ENCODE peak calls at places on chromosome X, in nine cellular contexts. One of them, this sample, is unnamed.

GRCh38 chrX:108292053-108292452 is 146.2 kb downstream of the COL4A6 start:
- DNase-seq in stimulated activated CD4-positive, alpha-beta T cell treated with anti-CD3 and anti-CD28 coated beads, Interleukin-12 subunit alpha, Interleukin-12 subunit beta, amount 100 ng/mL, for 4 hours: no peak
- DNase-seq in WTC11: no peak
- DNase-seq in NCI-H774: no peak
- DNase-seq in stomach: no peak
- DNase-seq in heart right ventricle: no peak
- DNase-seq in NCI-H2081: peak
- DNase-seq in ACHN: no peak
- DNase-seq in AG20443: no peak
- DNase-seq in this sample: no peak

GRCh38 chrX:12223650-12224049 is 85.4 kb downstream of the FRMPD4 start:
- DNase-seq in stimulated activated CD4-positive, alpha-beta T cell treated with anti-CD3 and anti-CD28 coated beads, Interleukin-12 subunit alpha, Interleukin-12 subunit beta, amount 100 ng/mL, for 4 hours: no peak
- DNase-seq in WTC11: no peak
- DNase-seq in NCI-H774: no peak
- DNase-seq in stomach: no peak
- DNase-seq in heart right ventricle: no peak
- DNase-seq in NCI-H2081: no peak
- DNase-seq in ACHN: no peak
- DNase-seq in AG20443: no peak
- DNase-seq in this sample: peak

GRCh38 chrX:81564851-81565250 is 362.9 kb downstream of the SH3BGRL start:
- DNase-seq in stimulated activated CD4-positive, alpha-beta T cell treated with anti-CD3 and anti-CD28 coated beads, Interleukin-12 subunit alpha, Interleukin-12 subunit beta, amount 100 ng/mL, for 4 hours: no peak
- DNase-seq in WTC11: no peak
- DNase-seq in NCI-H774: no peak
- DNase-seq in stomach: no peak
- DNase-seq in heart right ventricle: no peak
- DNase-seq in NCI-H2081: no peak
- DNase-seq in ACHN: no peak
- DNase-seq in AG20443: no peak
- DNase-seq in this sample: no peak

GRCh38 chrX:51837451-51837850 is 56.0 kb upstream of the MAGED1 start:
- DNase-seq in stimulated activated CD4-positive, alpha-beta T cell treated with anti-CD3 and anti-CD28 coated beads, Interleukin-12 subunit alpha, Interleukin-12 subunit beta, amount 100 ng/mL, for 4 hours: no peak
- DNase-seq in WTC11: no peak
- DNase-seq in NCI-H774: no peak
- DNase-seq in stomach: no peak
- DNase-seq in heart right ventricle: no peak
- DNase-seq in NCI-H2081: no peak
- DNase-seq in ACHN: no peak
- DNase-seq in AG20443: no peak
- DNase-seq in this sample: no peak

GRCh38 chrX:134623293-134624045 is 34.8 kb downstream of the PLAC1 start:
- DNase-seq in stimulated activated CD4-positive, alpha-beta T cell treated with anti-CD3 and anti-CD28 coated beads, Interleukin-12 subunit alpha, Interleukin-12 subunit beta, amount 100 ng/mL, for 4 hours: no peak
- DNase-seq in WTC11: no peak
- DNase-seq in NCI-H774: no peak
- DNase-seq in stomach: no peak
- DNase-seq in heart right ventricle: no peak
- DNase-seq in NCI-H2081: no peak
- DNase-seq in ACHN: no peak
- DNase-seq in AG20443: no peak
- DNase-seq in this sample: peak

GRCh38 chrX:100404851-100405250 is 5.2 kb downstream of the PCDH19 start:
- DNase-seq in stimulated activated CD4-positive, alpha-beta T cell treated with anti-CD3 and anti-CD28 coated beads, Interleukin-12 subunit alpha, Interleukin-12 subunit beta, amount 100 ng/mL, for 4 hours: no peak
- DNase-seq in WTC11: no peak
- DNase-seq in NCI-H774: no peak
- DNase-seq in stomach: no peak
- DNase-seq in heart right ventricle: no peak
- DNase-seq in NCI-H2081: no peak
- DNase-seq in ACHN: no peak
- DNase-seq in AG20443: no peak
- DNase-seq in this sample: no peak

GRCh38 chrX:42708222-42708621 is 69.7 kb downstream of the PPP1R2C start:
- DNase-seq in stimulated activated CD4-positive, alpha-beta T cell treated with anti-CD3 and anti-CD28 coated beads, Interleukin-12 subunit alpha, Interleukin-12 subunit beta, amount 100 ng/mL, for 4 hours: no peak
- DNase-seq in WTC11: no peak
- DNase-seq in NCI-H774: no peak
- DNase-seq in stomach: no peak
- DNase-seq in heart right ventricle: no peak
- DNase-seq in NCI-H2081: no peak
- DNase-seq in ACHN: no peak
- DNase-seq in AG20443: peak
- DNase-seq in this sample: no peak

GRCh38 chrX:72169008-72169728 is 12.4 kb upstream of the PIN4 start:
- DNase-seq in stimulated activated CD4-positive, alpha-beta T cell treated with anti-CD3 and anti-CD28 coated beads, Interleukin-12 subunit alpha, Interleukin-12 subunit beta, amount 100 ng/mL, for 4 hours: no peak
- DNase-seq in WTC11: no peak
- DNase-seq in NCI-H774: no peak
- DNase-seq in stomach: no peak
- DNase-seq in heart right ventricle: no peak
- DNase-seq in NCI-H2081: no peak
- DNase-seq in ACHN: no peak
- DNase-seq in AG20443: no peak
- DNase-seq in this sample: no peak

GRCh38 chrX:11787564-11787963 is 29.5 kb downstream of the MSL3 start:
- DNase-seq in stimulated activated CD4-positive, alpha-beta T cell treated with anti-CD3 and anti-CD28 coated beads, Interleukin-12 subunit alpha, Interleukin-12 subunit beta, amount 100 ng/mL, for 4 hours: peak
- DNase-seq in WTC11: peak
- DNase-seq in NCI-H774: no peak
- DNase-seq in stomach: peak
- DNase-seq in heart right ventricle: peak
- DNase-seq in NCI-H2081: no peak
- DNase-seq in ACHN: peak
- DNase-seq in AG20443: peak
- DNase-seq in this sample: no peak

GRCh38 chrX:41137589-41137988 is 52.3 kb downstream of the USP9X start:
- DNase-seq in stimulated activated CD4-positive, alpha-beta T cell treated with anti-CD3 and anti-CD28 coated beads, Interleukin-12 subunit alpha, Interleukin-12 subunit beta, amount 100 ng/mL, for 4 hours: no peak
- DNase-seq in WTC11: no peak
- DNase-seq in NCI-H774: no peak
- DNase-seq in stomach: no peak
- DNase-seq in heart right ventricle: no peak
- DNase-seq in NCI-H2081: peak
- DNase-seq in ACHN: peak
- DNase-seq in AG20443: no peak
- DNase-seq in this sample: no peak

GRCh38 chrX:106263817-106264216 is 95.7 kb downstream of the PWWP3B start:
- DNase-seq in stimulated activated CD4-positive, alpha-beta T cell treated with anti-CD3 and anti-CD28 coated beads, Interleukin-12 subunit alpha, Interleukin-12 subunit beta, amount 100 ng/mL, for 4 hours: no peak
- DNase-seq in WTC11: no peak
- DNase-seq in NCI-H774: no peak
- DNase-seq in stomach: no peak
- DNase-seq in heart right ventricle: no peak
- DNase-seq in NCI-H2081: no peak
- DNase-seq in ACHN: no peak
- DNase-seq in AG20443: no peak
- DNase-seq in this sample: peak

GRCh38 chrX:110201799-110202198 is 116.1 kb downstream of the AMMECR1 start:
- DNase-seq in stimulated activated CD4-positive, alpha-beta T cell treated with anti-CD3 and anti-CD28 coated beads, Interleukin-12 subunit alpha, Interleukin-12 subunit beta, amount 100 ng/mL, for 4 hours: no peak
- DNase-seq in WTC11: no peak
- DNase-seq in NCI-H774: no peak
- DNase-seq in stomach: no peak
- DNase-seq in heart right ventricle: no peak
- DNase-seq in NCI-H2081: no peak
- DNase-seq in ACHN: no peak
- DNase-seq in AG20443: no peak
- DNase-seq in this sample: peak

GRCh38 chrX:15493118-15494082 is at the start of gene PIR:
- DNase-seq in stimulated activated CD4-positive, alpha-beta T cell treated with anti-CD3 and anti-CD28 coated beads, Interleukin-12 subunit alpha, Interleukin-12 subunit beta, amount 100 ng/mL, for 4 hours: peak
- DNase-seq in WTC11: peak
- DNase-seq in NCI-H774: peak
- DNase-seq in stomach: peak
- DNase-seq in heart right ventricle: peak
- DNase-seq in NCI-H2081: peak
- DNase-seq in ACHN: peak
- DNase-seq in AG20443: peak
- DNase-seq in this sample: peak

GRCh38 chrX:48956728-48957414 is 536 bp downstream of the OTUD5 start:
- DNase-seq in stimulated activated CD4-positive, alpha-beta T cell treated with anti-CD3 and anti-CD28 coated beads, Interleukin-12 subunit alpha, Interleukin-12 subunit beta, amount 100 ng/mL, for 4 hours: peak
- DNase-seq in WTC11: no peak
- DNase-seq in NCI-H774: no peak
- DNase-seq in stomach: peak
- DNase-seq in heart right ventricle: no peak
- DNase-seq in NCI-H2081: no peak
- DNase-seq in ACHN: no peak
- DNase-seq in AG20443: peak
- DNase-seq in this sample: no peak

GRCh38 chrX:154019633-154020499 is at the start of gene IRAK1:
- DNase-seq in stimulated activated CD4-positive, alpha-beta T cell treated with anti-CD3 and anti-CD28 coated beads, Interleukin-12 subunit alpha, Interleukin-12 subunit beta, amount 100 ng/mL, for 4 hours: peak
- DNase-seq in WTC11: peak
- DNase-seq in NCI-H774: peak
- DNase-seq in stomach: peak
- DNase-seq in heart right ventricle: peak
- DNase-seq in NCI-H2081: peak
- DNase-seq in ACHN: peak
- DNase-seq in AG20443: peak
- DNase-seq in this sample: peak

GRCh38 chrX:70013483-70014222 is 36.1 kb downstream of the AWAT2 start:
- DNase-seq in stimulated activated CD4-positive, alpha-beta T cell treated with anti-CD3 and anti-CD28 coated beads, Interleukin-12 subunit alpha, Interleukin-12 subunit beta, amount 100 ng/mL, for 4 hours: no peak
- DNase-seq in WTC11: no peak
- DNase-seq in NCI-H774: no peak
- DNase-seq in stomach: peak
- DNase-seq in heart right ventricle: peak
- DNase-seq in NCI-H2081: no peak
- DNase-seq in ACHN: no peak
- DNase-seq in AG20443: no peak
- DNase-seq in this sample: no peak

GRCh38 chrX:119218198-119218597 is 17.9 kb upstream of the PGRMC1 start:
- DNase-seq in stimulated activated CD4-positive, alpha-beta T cell treated with anti-CD3 and anti-CD28 coated beads, Interleukin-12 subunit alpha, Interleukin-12 subunit beta, amount 100 ng/mL, for 4 hours: no peak
- DNase-seq in WTC11: no peak
- DNase-seq in NCI-H774: peak
- DNase-seq in stomach: no peak
- DNase-seq in heart right ventricle: no peak
- DNase-seq in NCI-H2081: peak
- DNase-seq in ACHN: peak
- DNase-seq in AG20443: peak
- DNase-seq in this sample: no peak

GRCh38 chrX:81957900-81958545 is 756.1 kb downstream of the SH3BGRL start:
- DNase-seq in stimulated activated CD4-positive, alpha-beta T cell treated with anti-CD3 and anti-CD28 coated beads, Interleukin-12 subunit alpha, Interleukin-12 subunit beta, amount 100 ng/mL, for 4 hours: no peak
- DNase-seq in WTC11: no peak
- DNase-seq in NCI-H774: no peak
- DNase-seq in stomach: no peak
- DNase-seq in heart right ventricle: no peak
- DNase-seq in NCI-H2081: peak
- DNase-seq in ACHN: peak
- DNase-seq in AG20443: no peak
- DNase-seq in this sample: no peak

GRCh38 chrX:80550722-80551121 is 130.5 kb downstream of the TENT5D start:
- DNase-seq in stimulated activated CD4-positive, alpha-beta T cell treated with anti-CD3 and anti-CD28 coated beads, Interleukin-12 subunit alpha, Interleukin-12 subunit beta, amount 100 ng/mL, for 4 hours: no peak
- DNase-seq in WTC11: peak
- DNase-seq in NCI-H774: no peak
- DNase-seq in stomach: no peak
- DNase-seq in heart right ventricle: no peak
- DNase-seq in NCI-H2081: no peak
- DNase-seq in ACHN: peak
- DNase-seq in AG20443: no peak
- DNase-seq in this sample: no peak

GRCh38 chrX:109959356-109959871 is 43.5 kb upstream of the TMEM164 start:
- DNase-seq in stimulated activated CD4-positive, alpha-beta T cell treated with anti-CD3 and anti-CD28 coated beads, Interleukin-12 subunit alpha, Interleukin-12 subunit beta, amount 100 ng/mL, for 4 hours: no peak
- DNase-seq in WTC11: no peak
- DNase-seq in NCI-H774: no peak
- DNase-seq in stomach: no peak
- DNase-seq in heart right ventricle: no peak
- DNase-seq in NCI-H2081: no peak
- DNase-seq in ACHN: no peak
- DNase-seq in AG20443: no peak
- DNase-seq in this sample: no peak

GRCh38 chrX:74536142-74537010 is 78.0 kb downstream of the RLIM start:
- DNase-seq in stimulated activated CD4-positive, alpha-beta T cell treated with anti-CD3 and anti-CD28 coated beads, Interleukin-12 subunit alpha, Interleukin-12 subunit beta, amount 100 ng/mL, for 4 hours: peak
- DNase-seq in WTC11: peak
- DNase-seq in NCI-H774: peak
- DNase-seq in stomach: peak
- DNase-seq in heart right ventricle: peak
- DNase-seq in NCI-H2081: peak
- DNase-seq in ACHN: peak
- DNase-seq in AG20443: peak
- DNase-seq in this sample: peak

GRCh38 chrX:106415276-106415895 is 196.4 kb upstream of the RADX start:
- DNase-seq in stimulated activated CD4-positive, alpha-beta T cell treated with anti-CD3 and anti-CD28 coated beads, Interleukin-12 subunit alpha, Interleukin-12 subunit beta, amount 100 ng/mL, for 4 hours: no peak
- DNase-seq in WTC11: peak
- DNase-seq in NCI-H774: peak
- DNase-seq in stomach: no peak
- DNase-seq in heart right ventricle: no peak
- DNase-seq in NCI-H2081: peak
- DNase-seq in ACHN: peak
- DNase-seq in AG20443: peak
- DNase-seq in this sample: peak

GRCh38 chrX:18725316-18725943 is 18.0 kb downstream of the PPEF1 start:
- DNase-seq in stimulated activated CD4-positive, alpha-beta T cell treated with anti-CD3 and anti-CD28 coated beads, Interleukin-12 subunit alpha, Interleukin-12 subunit beta, amount 100 ng/mL, for 4 hours: no peak
- DNase-seq in WTC11: no peak
- DNase-seq in NCI-H774: peak
- DNase-seq in stomach: no peak
- DNase-seq in heart right ventricle: no peak
- DNase-seq in NCI-H2081: no peak
- DNase-seq in ACHN: no peak
- DNase-seq in AG20443: no peak
- DNase-seq in this sample: no peak

GRCh38 chrX:137432609-137433008 is 133.3 kb upstream of the ZIC3 start:
- DNase-seq in stimulated activated CD4-positive, alpha-beta T cell treated with anti-CD3 and anti-CD28 coated beads, Interleukin-12 subunit alpha, Interleukin-12 subunit beta, amount 100 ng/mL, for 4 hours: no peak
- DNase-seq in WTC11: peak
- DNase-seq in NCI-H774: peak
- DNase-seq in stomach: no peak
- DNase-seq in heart right ventricle: no peak
- DNase-seq in NCI-H2081: peak
- DNase-seq in ACHN: peak
- DNase-seq in AG20443: no peak
- DNase-seq in this sample: no peak

GRCh38 chrX:32851556-32851955 is 359.8 kb downstream of the DMD start:
- DNase-seq in stimulated activated CD4-positive, alpha-beta T cell treated with anti-CD3 and anti-CD28 coated beads, Interleukin-12 subunit alpha, Interleukin-12 subunit beta, amount 100 ng/mL, for 4 hours: no peak
- DNase-seq in WTC11: no peak
- DNase-seq in NCI-H774: no peak
- DNase-seq in stomach: no peak
- DNase-seq in heart right ventricle: no peak
- DNase-seq in NCI-H2081: no peak
- DNase-seq in ACHN: no peak
- DNase-seq in AG20443: no peak
- DNase-seq in this sample: no peak

GRCh38 chrX:10832103-10832502 is 211.7 kb upstream of the MID1 start:
- DNase-seq in stimulated activated CD4-positive, alpha-beta T cell treated with anti-CD3 and anti-CD28 coated beads, Interleukin-12 subunit alpha, Interleukin-12 subunit beta, amount 100 ng/mL, for 4 hours: no peak
- DNase-seq in WTC11: no peak
- DNase-seq in NCI-H774: no peak
- DNase-seq in stomach: no peak
- DNase-seq in heart right ventricle: no peak
- DNase-seq in NCI-H2081: no peak
- DNase-seq in ACHN: no peak
- DNase-seq in AG20443: no peak
- DNase-seq in this sample: no peak

GRCh38 chrX:39484669-39485068 is 613.1 kb downstream of the BCOR start:
- DNase-seq in stimulated activated CD4-positive, alpha-beta T cell treated with anti-CD3 and anti-CD28 coated beads, Interleukin-12 subunit alpha, Interleukin-12 subunit beta, amount 100 ng/mL, for 4 hours: no peak
- DNase-seq in WTC11: no peak
- DNase-seq in NCI-H774: no peak
- DNase-seq in stomach: no peak
- DNase-seq in heart right ventricle: no peak
- DNase-seq in NCI-H2081: peak
- DNase-seq in ACHN: no peak
- DNase-seq in AG20443: no peak
- DNase-seq in this sample: no peak